ENCODE peak calls at places on chromosomes 12 and 14, in five cellular contexts. B is stimulated activated CD4-positive, alpha-beta T cell treated with anti-CD3 and anti-CD28 coated beads, Interleukin-1b, Interleukin-23, amount 100 ng/mL, for 4 hours; Z is C1 segment of cervical spinal cord; K is CD8-positive, alpha-beta T cell; W is T-helper 1 cell. A is an unnamed sample.

GRCh38 chr12:19316420-19316819 is 122.9 kb upstream of the AEBP2 start:
- DNase-seq in Z (no peak), W (no peak), K (no peak), B (no peak), A (no peak)

GRCh38 chr12:77995436-77996167 is 164.9 kb downstream of the NAV3 start:
- DNase-seq in B (no peak), K (no peak), Z (no peak), W (no peak), A (no peak)

GRCh38 chr12:70354777-70355176 is 11.3 kb upstream of the KCNMB4 start:
- DNase-seq in B (no peak), K (no peak), W (no peak), Z (no peak), A (no peak)

GRCh38 chr12:8057839-8058238 is 8.3 kb downstream of the C3AR1 start:
- DNase-seq in K (no peak), Z (no peak), W (no peak), B (no peak), A (no peak)

GRCh38 chr12:105468464-105468863 is 138.0 kb downstream of the C12orf75 start:
- DNase-seq in W (no peak), K (no peak), B (no peak), Z (no peak), A (no peak)

GRCh38 chr12:15819644-15820437 is 30.7 kb upstream of the EPS8 start:
- DNase-seq in K (no peak), Z (no peak), B (no peak), W (no peak), A (no peak)

GRCh38 chr12:101552277-101552676 is 42.5 kb upstream of the MYBPC1 start:
- DNase-seq in Z (no peak), K (no peak), W (no peak), B (no peak), A (peak; percentile 34)

GRCh38 chr14:88904864-88905263 is 80.4 kb downstream of the TTC8 start:
- DNase-seq in K (no peak), W (no peak), B (no peak), Z (no peak), A (no peak)

GRCh38 chr12:7162691-7163114 is 26.8 kb upstream of the PEX5 start:
- DNase-seq in Z (no peak), B (peak; percentile 11), K (no peak), W (no peak), A (no peak)

GRCh38 chr14:104968153-104968527 is 10.0 kb downstream of the AHNAK2 start:
- DNase-seq in W (peak; percentile 7), B (no peak), Z (no peak), K (no peak), A (no peak)

GRCh38 chr12:56803750-56804149 is 40.6 kb downstream of the HSD17B6 start:
- DNase-seq in B (no peak), Z (no peak), W (no peak), K (no peak), A (peak; percentile 63)

GRCh38 chr12:10018390-10018789 is 8.0 kb downstream of the CLEC12B start:
- DNase-seq in Z (no peak), B (no peak), K (no peak), W (no peak), A (no peak)

GRCh38 chr14:104639889-104640548 is 35.4 kb upstream of the TMEM179 start:
- DNase-seq in W (no peak), K (no peak), B (peak; percentile 16), Z (peak; percentile 19), A (peak; percentile 53)

GRCh38 chr12:49507139-49507538 is 31.7 kb upstream of the KCNH3 start:
- DNase-seq in K (no peak), Z (no peak), B (no peak), W (no peak), A (no peak)

GRCh38 chr12:105100207-105100985 is 7.1 kb upstream of the WASHC4 start:
- DNase-seq in Z (no peak), B (no peak), W (no peak), K (no peak), A (peak; percentile 17)

GRCh38 chr14:66087231-66087630 is 398.9 kb upstream of the CCDC196 start:
- DNase-seq in K (no peak), Z (no peak), B (no peak), W (no peak), A (no peak)

GRCh38 chr12:15600223-15600935 is 188.8 kb downstream of the EPS8 start:
- DNase-seq in K (no peak), Z (no peak), B (no peak), W (no peak), A (no peak)

GRCh38 chr14:96088131-96088880 is 49.1 kb downstream of the C14orf132 start:
- DNase-seq in B (no peak), W (no peak), Z (no peak), K (no peak), A (no peak)

GRCh38 chr12:63944586-63945228 is 100.2 kb downstream of the SRGAP1 start:
- DNase-seq in B (no peak), W (no peak), K (no peak), Z (no peak), A (peak; percentile 29)

GRCh38 chr12:114673169-114673833 is 10.7 kb downstream of the TBX3 start:
- DNase-seq in B (no peak), Z (no peak), W (no peak), K (no peak), A (no peak)

GRCh38 chr14:32434880-32435279 is 105.8 kb downstream of the AKAP6 start:
- DNase-seq in W (no peak), B (no peak), K (no peak), Z (no peak), A (no peak)

GRCh38 chr14:67623114-67623513 is 3.4 kb downstream of the ARG2 start:
- DNase-seq in Z (no peak), K (no peak), B (no peak), W (no peak), A (no peak)

GRCh38 chr12:57521475-57522018 is 1.1 kb upstream of the MBD6 start:
- DNase-seq in K (peak; percentile 17), Z (peak; percentile 66), W (no peak), B (no peak), A (no peak)

GRCh38 chr14:31806249-31806648 is 245.0 kb downstream of the NUBPL start:
- DNase-seq in W (no peak), K (no peak), Z (no peak), B (no peak), A (no peak)

GRCh38 chr12:5571115-5571514 is 139.2 kb downstream of the NTF3 start:
- DNase-seq in W (no peak), Z (no peak), B (no peak), K (no peak), A (no peak)

GRCh38 chr14:31189346-31190219 is 18.0 kb downstream of the HECTD1 start:
- DNase-seq in K (no peak), Z (no peak), B (no peak), W (no peak), A (no peak)

GRCh38 chr12:55934773-55935172 is 3.8 kb downstream of the DGKA start:
- DNase-seq in W (no peak), B (no peak), K (no peak), Z (no peak), A (no peak)

GRCh38 chr12:49763006-49763591 is 21.7 kb downstream of the TMBIM6 start:
- DNase-seq in Z (peak; percentile 17), W (peak; percentile 60), K (peak; percentile 68), B (peak; percentile 72), A (no peak)

GRCh38 chr14:104950021-104950420 is 25.3 kb downstream of the PLD4 start:
- DNase-seq in W (no peak), K (no peak), B (no peak), Z (no peak), A (no peak)

A was measured in NCI-H446 treated with DMSO at 0.1 percent for 48 hours.